ENCODE peak calls at places on chromosomes 2 and 18, in six cellular contexts. I is fibroblast of lung; J is lower lobe of right lung; W is sigmoid colon; T is CD4-positive, alpha-beta memory T cell; K is endodermal cell. D is an unnamed sample.

GRCh38 chr18:42882146-42882545 is 233.3 kb downstream of the RIT2 start:
- DNase-seq in I (peak; percentile 4), J (no peak), W (no peak), T (no peak), K (no peak), D (no peak)

GRCh38 chr2:96501886-96502810 is 3.0 kb downstream of the NEURL3 start:
- DNase-seq in I (no peak), J (no peak), W (no peak), T (no peak), K (no peak), D (no peak)

GRCh38 chr2:219521066-219521880 is 7.0 kb downstream of the ASIC4 start:
- DNase-seq in I (peak; percentile 56), J (no peak), W (no peak), T (no peak), K (peak; percentile 94), D (peak; percentile 97)

GRCh38 chr2:158998486-158999248 is 30.2 kb downstream of the TANC1 start:
- DNase-seq in I (peak; percentile 91), J (no peak), W (no peak), T (no peak), K (no peak), D (no peak)

GRCh38 chr2:217691920-217692666 is 310.7 kb downstream of the TNS1 start:
- DNase-seq in I (peak; percentile 84), J (peak; percentile 66), W (peak; percentile 77), T (no peak), K (peak; percentile 58), D (no peak)

GRCh38 chr2:2846379-2847130 is 515.5 kb upstream of the MYT1L start:
- DNase-seq in I (no peak), J (no peak), W (peak; percentile 76), T (no peak), K (no peak), D (no peak)

GRCh38 chr2:64842030-64842429 is 147.2 kb upstream of the SLC1A4 start:
- DNase-seq in I (no peak), J (no peak), W (no peak), T (no peak), K (no peak), D (no peak)

GRCh38 chr2:159285929-159286708 is at the start of gene WDSUB1:
- DNase-seq in I (peak; percentile 58), J (peak; percentile 87), W (peak; percentile 85), T (no peak), K (peak; percentile 85), D (peak; percentile 72)

GRCh38 chr2:226885769-226886435 is 50.0 kb downstream of the RHBDD1 start:
- DNase-seq in I (no peak), J (no peak), W (no peak), T (no peak), K (no peak), D (no peak)

GRCh38 chr2:72984172-72984671 is 66.9 kb downstream of the EMX1 start:
- DNase-seq in I (no peak), J (no peak), W (no peak), T (no peak), K (no peak), D (no peak)

GRCh38 chr2:10047616-10048500 is 4.5 kb downstream of the KLF11 start:
- DNase-seq in I (no peak), J (peak; percentile 34), W (no peak), T (no peak), K (peak; percentile 41), D (no peak)

GRCh38 chr2:195238366-195238765 is 418.7 kb upstream of the SLC39A10 start:
- DNase-seq in I (no peak), J (no peak), W (no peak), T (no peak), K (no peak), D (no peak)

GRCh38 chr2:47569658-47570398 is 166.9 kb downstream of the MSH2 start:
- DNase-seq in I (peak; percentile 27), J (no peak), W (no peak), T (no peak), K (peak; percentile 81), D (peak; percentile 87)

DNA sequence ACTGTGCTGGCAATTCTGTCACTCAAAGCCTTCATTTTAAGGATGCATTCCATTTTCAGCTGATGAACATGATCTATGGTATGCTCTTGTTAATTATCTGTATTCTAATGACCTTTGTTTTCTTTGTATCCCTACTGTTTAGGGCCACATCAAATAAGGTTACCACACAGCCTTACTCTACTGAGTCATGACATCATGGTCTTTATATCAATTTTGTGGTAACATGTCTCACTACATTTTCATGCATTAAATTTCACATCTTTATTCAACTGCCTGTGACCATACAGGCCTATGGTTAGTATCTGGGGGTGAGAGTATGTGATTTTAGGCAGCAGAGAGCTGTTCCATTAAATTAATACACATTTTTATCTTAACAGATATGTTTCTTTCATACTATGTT is 18.1 kb downstream of the LRPPRC start:
- DNase-seq in I (peak; percentile 10), J (no peak), W (no peak), T (no peak), K (no peak), D (no peak)
- H3K36me3 ChIP-seq in I (peaks cover 5% of the 10 kb centered on the region), J (peaks cover 94% of the 10 kb centered on the region), W (peaks cover 39% of the 10 kb centered on the region), T (peaks cover 45% of the 10 kb centered on the region), K (peaks cover 100% of the 10 kb centered on the region), D (peaks cover 24% of the 10 kb centered on the region)

DNA sequence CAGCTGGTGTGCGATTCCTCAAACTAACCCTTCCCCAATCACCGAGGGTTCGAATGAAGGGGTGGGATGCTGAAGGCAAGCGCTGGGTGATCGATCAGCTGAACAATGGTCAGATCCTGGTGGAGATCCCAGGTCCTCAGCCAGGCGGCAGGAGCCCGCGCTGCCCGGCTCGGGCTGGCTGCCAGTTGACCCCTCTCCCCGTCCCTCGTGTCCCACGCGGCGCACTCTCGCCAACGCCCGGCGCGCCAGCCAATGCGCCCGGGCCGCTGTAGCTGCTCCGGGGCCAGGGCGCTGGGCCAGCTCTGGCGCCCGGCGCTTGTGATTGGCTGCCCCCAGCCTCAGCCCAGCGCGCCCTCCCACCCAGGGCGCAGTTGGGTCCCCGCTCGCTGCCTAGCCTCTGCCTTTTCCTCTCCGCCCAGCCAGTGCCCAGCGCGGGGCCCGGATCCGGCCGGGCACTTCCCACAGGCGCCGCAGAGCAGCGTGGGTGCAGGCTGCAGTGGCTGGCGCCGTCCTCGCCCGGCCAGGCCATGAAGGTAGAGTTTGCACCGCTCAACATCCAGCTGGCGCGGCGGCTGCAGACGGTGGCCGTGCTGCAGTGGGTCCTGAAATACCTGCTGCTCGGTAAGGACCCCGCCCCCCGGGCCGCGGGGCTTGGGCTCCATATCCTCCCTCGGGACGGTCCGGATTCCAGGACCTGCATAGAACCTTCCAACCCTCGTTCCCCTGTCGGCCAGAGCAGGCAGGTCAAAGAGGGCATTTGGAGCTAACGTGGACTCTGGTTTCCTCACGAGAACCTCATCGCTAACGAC is at the start of gene MOGAT1:
- DNase-seq in I (peak; percentile 24), J (peak; percentile 76), W (no peak), T (no peak), K (peak; percentile 92), D (peak; percentile 93)
- H3K4me3 ChIP-seq in I (peak within 1 kb of the TSS; percentile 52), J (peak within 1 kb of the TSS; percentile 57), W (peak within 1 kb of the TSS; percentile 40), T (no peak within 1 kb of the TSS), K (peak within 1 kb of the TSS; percentile 75), D (peak within 1 kb of the TSS; percentile 63)

GRCh38 chr2:46297546-46298271 is 502 bp downstream of the EPAS1 start:
- DNase-seq in I (no peak), J (peak; percentile 91), W (peak; percentile 75), T (peak; percentile 65), K (peak; percentile 91), D (peak; percentile 89)

GRCh38 chr2:46294185-46294836 is 2.9 kb upstream of the EPAS1 start:
- DNase-seq in I (no peak), J (no peak), W (no peak), T (no peak), K (peak; percentile 81), D (peak; percentile 87)

GRCh38 chr2:46298272-46298521 is 990 bp downstream of the EPAS1 start:
- DNase-seq in I (no peak), J (no peak), W (no peak), T (peak; percentile 13), K (no peak), D (no peak)

GRCh38 chr2:46296840-46297545 is at the start of gene EPAS1:
- DNase-seq in I (peak; percentile 75), J (peak; percentile 97), W (peak; percentile 96), T (peak; percentile 75), K (peak; percentile 97), D (peak; percentile 99)

DNA sequence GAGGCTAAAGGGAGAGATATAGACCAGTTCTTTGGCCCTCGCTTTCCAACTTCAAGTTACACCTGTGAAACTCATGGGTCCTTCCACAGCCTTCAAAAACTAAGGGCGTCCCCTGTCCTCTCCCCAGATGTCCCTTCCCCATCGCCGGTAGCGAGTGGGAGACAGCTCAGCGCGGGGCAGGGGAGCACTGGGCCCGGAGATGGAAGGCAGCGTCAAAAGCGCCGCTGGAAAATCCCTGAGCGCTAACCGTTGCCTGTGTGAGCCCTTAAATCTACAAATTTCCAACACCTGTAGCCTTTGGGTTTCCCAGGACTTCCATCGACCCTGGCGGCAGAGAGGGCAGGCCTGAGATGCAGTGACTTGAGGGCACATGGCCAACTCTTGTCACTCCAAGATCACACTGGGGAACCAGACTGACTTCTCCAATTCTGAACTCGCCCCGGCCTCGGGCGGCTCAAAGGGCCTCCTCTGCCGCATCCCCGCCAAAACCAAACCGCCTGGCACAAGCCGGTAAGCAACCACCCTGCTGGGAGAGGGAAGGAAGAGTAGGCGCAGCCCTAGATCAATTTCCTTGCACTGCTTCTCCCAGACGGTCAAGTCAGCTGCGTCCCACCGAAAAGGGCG is 879 bp upstream of the EPAS1 start:
- DNase-seq in I (no peak), J (peak; percentile 81), W (peak; percentile 79), T (peak; percentile 11), K (peak; percentile 81), D (peak; percentile 79)
- H3K27me3 ChIP-seq in I (no peaks in the 10 kb centered on the region), J (no peaks in the 10 kb centered on the region), W (no peaks in the 10 kb centered on the region), T (peaks cover 21% of the 10 kb centered on the region), K (peaks cover 88% of the 10 kb centered on the region), D (peaks cover 62% of the 10 kb centered on the region)

DNA sequence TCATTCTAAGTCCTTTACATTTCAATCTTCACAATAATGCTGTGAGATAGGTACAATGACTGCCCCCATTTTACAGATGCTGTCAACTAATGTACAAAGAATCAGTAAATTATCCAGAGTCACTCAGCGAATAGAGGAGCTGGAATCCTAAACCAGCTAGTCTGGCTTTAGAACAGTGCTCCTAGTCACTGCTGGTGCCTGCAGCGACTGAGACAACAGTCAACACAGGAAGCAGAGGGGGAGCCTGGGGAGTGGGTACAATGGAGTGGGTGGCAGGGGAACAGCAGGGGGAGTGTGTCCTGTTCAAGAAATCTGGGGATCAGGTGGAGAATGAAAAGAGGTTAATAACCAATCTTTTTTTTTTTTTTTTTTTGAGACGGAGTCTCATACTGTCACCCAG is 37.3 kb downstream of the CCDC93 start:
- DNase-seq in I (no peak), J (no peak), W (no peak), T (no peak), K (no peak), D (no peak)
- H3K36me3 ChIP-seq in I (peaks cover 9% of the 10 kb centered on the region), J (peaks cover 79% of the 10 kb centered on the region), W (peaks cover 22% of the 10 kb centered on the region), T (peaks cover 33% of the 10 kb centered on the region), K (peaks cover 61% of the 10 kb centered on the region), D (peaks cover 7% of the 10 kb centered on the region)

GRCh38 chr2:105397025-105397722 is 1.7 kb downstream of the FHL2 start:
- DNase-seq in I (peak; percentile 56), J (no peak), W (no peak), T (no peak), K (no peak), D (no peak)
- H3K4me3 ChIP-seq in I (peak overlapping the region; percentile 99), J (no peak overlapping the region), W (peak overlapping the region; percentile 86), T (no peak overlapping the region), K (peak overlapping the region; percentile 93), D (no peak overlapping the region)

GRCh38 chr2:23562143-23562542 is 177.2 kb downstream of the KLHL29 start:
- DNase-seq in I (no peak), J (no peak), W (no peak), T (no peak), K (no peak), D (peak; percentile 54)
- H3K27me3 ChIP-seq in I (no peaks in the 10 kb centered on the region), J (no peaks in the 10 kb centered on the region), W (no peaks in the 10 kb centered on the region), T (no peaks in the 10 kb centered on the region), K (no peaks in the 10 kb centered on the region), D (no peaks in the 10 kb centered on the region)

D was measured in H7.